ENCODE peak calls at places on chromosomes 16 and 17, in six cellular contexts. One of them, this sample, is unnamed.

GRCh38 chr16:60681014-60681413 is 1355.2 kb downstream of the CDH8 start:
- DNase-seq in EL: no peak
- DNase-seq in CD8-positive, alpha-beta memory T cell: no peak
- DNase-seq in activated CD8-positive, alpha-beta memory T cell treated with anti-CD3 and anti-CD28 coated beads, Interleukin-2, amount 50 U/mL, for 48 hours: no peak
- DNase-seq in esophagus squamous epithelium: no peak
- DNase-seq in uterus: no peak
- DNase-seq in this sample: no peak

GRCh38 chr16:48287239-48287638 is 39.9 kb upstream of the ABCC11 start:
- DNase-seq in EL: no peak
- DNase-seq in CD8-positive, alpha-beta memory T cell: no peak
- DNase-seq in activated CD8-positive, alpha-beta memory T cell treated with anti-CD3 and anti-CD28 coated beads, Interleukin-2, amount 50 U/mL, for 48 hours: no peak
- DNase-seq in esophagus squamous epithelium: no peak
- DNase-seq in uterus: no peak
- DNase-seq in this sample: no peak

GRCh38 chr16:89404561-89404960 is 85.8 kb downstream of the ANKRD11 start:
- DNase-seq in EL: no peak
- DNase-seq in CD8-positive, alpha-beta memory T cell: no peak
- DNase-seq in activated CD8-positive, alpha-beta memory T cell treated with anti-CD3 and anti-CD28 coated beads, Interleukin-2, amount 50 U/mL, for 48 hours: no peak
- DNase-seq in esophagus squamous epithelium: no peak
- DNase-seq in uterus: no peak
- DNase-seq in this sample: peak

GRCh38 chr17:38658741-38659345 is 15.9 kb downstream of the EPOP start:
- DNase-seq in EL: no peak
- DNase-seq in CD8-positive, alpha-beta memory T cell: no peak
- DNase-seq in activated CD8-positive, alpha-beta memory T cell treated with anti-CD3 and anti-CD28 coated beads, Interleukin-2, amount 50 U/mL, for 48 hours: no peak
- DNase-seq in esophagus squamous epithelium: no peak
- DNase-seq in uterus: no peak
- DNase-seq in this sample: no peak

GRCh38 chr17:60383379-60383778 is 8.6 kb downstream of the USP32 start:
- DNase-seq in EL: no peak
- DNase-seq in CD8-positive, alpha-beta memory T cell: no peak
- DNase-seq in activated CD8-positive, alpha-beta memory T cell treated with anti-CD3 and anti-CD28 coated beads, Interleukin-2, amount 50 U/mL, for 48 hours: no peak
- DNase-seq in esophagus squamous epithelium: no peak
- DNase-seq in uterus: no peak
- DNase-seq in this sample: no peak

GRCh38 chr16:30534368-30535105 is at the start of gene ZNF747:
- DNase-seq in EL: peak
- DNase-seq in CD8-positive, alpha-beta memory T cell: peak
- DNase-seq in activated CD8-positive, alpha-beta memory T cell treated with anti-CD3 and anti-CD28 coated beads, Interleukin-2, amount 50 U/mL, for 48 hours: peak
- DNase-seq in esophagus squamous epithelium: peak
- DNase-seq in uterus: peak
- DNase-seq in this sample: peak

GRCh38 chr17:7060165-7060890 is 16.4 kb upstream of the SLC16A11 start:
- DNase-seq in EL: peak
- DNase-seq in CD8-positive, alpha-beta memory T cell: no peak
- DNase-seq in activated CD8-positive, alpha-beta memory T cell treated with anti-CD3 and anti-CD28 coated beads, Interleukin-2, amount 50 U/mL, for 48 hours: peak
- DNase-seq in esophagus squamous epithelium: no peak
- DNase-seq in uterus: no peak
- DNase-seq in this sample: peak

GRCh38 chr17:72693956-72694355 is 398.5 kb downstream of the SLC39A11 start:
- DNase-seq in EL: no peak
- DNase-seq in CD8-positive, alpha-beta memory T cell: no peak
- DNase-seq in activated CD8-positive, alpha-beta memory T cell treated with anti-CD3 and anti-CD28 coated beads, Interleukin-2, amount 50 U/mL, for 48 hours: no peak
- DNase-seq in esophagus squamous epithelium: no peak
- DNase-seq in uterus: no peak
- DNase-seq in this sample: no peak

GRCh38 chr17:1928976-1929375 is 96.2 kb downstream of the RTN4RL1 start:
- DNase-seq in EL: no peak
- DNase-seq in CD8-positive, alpha-beta memory T cell: no peak
- DNase-seq in activated CD8-positive, alpha-beta memory T cell treated with anti-CD3 and anti-CD28 coated beads, Interleukin-2, amount 50 U/mL, for 48 hours: no peak
- DNase-seq in esophagus squamous epithelium: no peak
- DNase-seq in uterus: no peak
- DNase-seq in this sample: no peak

GRCh38 chr17:50117202-50118040 is 12.5 kb downstream of the SAMD14 start:
- DNase-seq in EL: no peak
- DNase-seq in CD8-positive, alpha-beta memory T cell: peak
- DNase-seq in activated CD8-positive, alpha-beta memory T cell treated with anti-CD3 and anti-CD28 coated beads, Interleukin-2, amount 50 U/mL, for 48 hours: peak
- DNase-seq in esophagus squamous epithelium: no peak
- DNase-seq in uterus: no peak
- DNase-seq in this sample: peak

GRCh38 chr17:49522329-49522890 is 27.3 kb downstream of the NGFR start:
- DNase-seq in EL: no peak
- DNase-seq in CD8-positive, alpha-beta memory T cell: no peak
- DNase-seq in activated CD8-positive, alpha-beta memory T cell treated with anti-CD3 and anti-CD28 coated beads, Interleukin-2, amount 50 U/mL, for 48 hours: no peak
- DNase-seq in esophagus squamous epithelium: no peak
- DNase-seq in uterus: no peak
- DNase-seq in this sample: no peak

GRCh38 chr17:79943354-79944241 is 92.1 kb downstream of the TBC1D16 start:
- DNase-seq in EL: no peak
- DNase-seq in CD8-positive, alpha-beta memory T cell: no peak
- DNase-seq in activated CD8-positive, alpha-beta memory T cell treated with anti-CD3 and anti-CD28 coated beads, Interleukin-2, amount 50 U/mL, for 48 hours: no peak
- DNase-seq in esophagus squamous epithelium: no peak
- DNase-seq in uterus: no peak
- DNase-seq in this sample: no peak

GRCh38 chr16:13419589-13419988 is 500.4 kb upstream of the ERCC4 start:
- DNase-seq in EL: no peak
- DNase-seq in CD8-positive, alpha-beta memory T cell: no peak
- DNase-seq in activated CD8-positive, alpha-beta memory T cell treated with anti-CD3 and anti-CD28 coated beads, Interleukin-2, amount 50 U/mL, for 48 hours: no peak
- DNase-seq in esophagus squamous epithelium: no peak
- DNase-seq in uterus: no peak
- DNase-seq in this sample: no peak

This sample was measured in epithelial cell of esophagus.